ENCODE peak calls at places on chromosomes 7 and 10, in seven cellular contexts. Q, H, I, D, G, T and X are unnamed samples.

GRCh38 chr10:10222288-10222945 is 795.3 kb upstream of the CELF2 start:
- DNase-seq in Q (no peak), T (no peak), G (peak), I (no peak), H (no peak), D (no peak), X (no peak)

GRCh38 chr7:108017776-108018151 is 14.8 kb upstream of the LAMB1 start:
- DNase-seq in T (no peak), G (no peak), Q (no peak), D (no peak), I (no peak), H (no peak), X (no peak)

GRCh38 chr7:56007167-56007652 is 42.8 kb downstream of the NIPSNAP2 start:
- DNase-seq in I (no peak), T (no peak), G (peak), Q (no peak), H (no peak), D (no peak), X (no peak)

GRCh38 chr10:48838830-48839229 is 100.8 kb downstream of the LRRC18 start:
- DNase-seq in D (no peak), Q (no peak), G (no peak), H (no peak), T (no peak), I (no peak), X (no peak)

GRCh38 chr10:119776536-119776935 is 50.7 kb downstream of the INPP5F start:
- DNase-seq in T (no peak), G (peak), I (no peak), D (no peak), Q (no peak), H (no peak), X (no peak)

GRCh38 chr10:125779403-125780327 is 4.0 kb upstream of the MMP21 start:
- DNase-seq in T (no peak), H (no peak), I (no peak), Q (no peak), G (no peak), D (no peak), X (no peak)

GRCh38 chr7:2886900-2887299 is 42.8 kb upstream of the GNA12 start:
- DNase-seq in G (peak), I (peak), D (peak), T (no peak), Q (no peak), H (no peak), X (peak)

GRCh38 chr10:129780158-129780557 is 183.9 kb downstream of the EBF3 start:
- DNase-seq in I (no peak), Q (no peak), H (no peak), D (no peak), G (no peak), T (no peak), X (no peak)

GRCh38 chr7:129635300-129636029 is 23.9 kb downstream of the NRF1 start:
- DNase-seq in Q (no peak), I (peak), G (peak), D (no peak), T (peak), H (peak), X (peak)

GRCh38 chr7:132446666-132447217 is 129.5 kb downstream of the PLXNA4 start:
- DNase-seq in T (no peak), D (no peak), H (no peak), Q (no peak), G (no peak), I (no peak), X (no peak)

GRCh38 chr10:7477538-7478334 is 66.9 kb upstream of the SFMBT2 start:
- DNase-seq in H (no peak), D (no peak), G (no peak), T (no peak), Q (no peak), I (no peak), X (no peak)

GRCh38 chr7:26864309-26865093 is at the start of gene SKAP2:
- DNase-seq in H (peak), I (peak), T (peak), G (peak), Q (peak), D (peak), X (peak)

GRCh38 chr10:109959571-109960145 is 36.3 kb upstream of the XPNPEP1 start:
- DNase-seq in Q (no peak), D (no peak), H (no peak), T (no peak), G (no peak), I (no peak), X (no peak)

GRCh38 chr10:71773221-71773971 is at the start of gene VSIR:
- DNase-seq in Q (peak), D (peak), T (peak), H (peak), G (peak), I (peak), X (peak)

GRCh38 chr7:14197280-14197679 is 207.8 kb upstream of the ETV1 start:
- DNase-seq in D (no peak), I (no peak), Q (no peak), T (no peak), H (no peak), G (peak), X (no peak)

GRCh38 chr7:94562525-94562924 is 52.9 kb downstream of the CASD1 start:
- DNase-seq in T (no peak), I (no peak), D (no peak), Q (no peak), G (peak), H (no peak), X (no peak)

GRCh38 chr10:113619401-113619800 is 44.4 kb downstream of the NRAP start:
- DNase-seq in H (no peak), T (no peak), G (no peak), D (no peak), Q (no peak), I (no peak), X (no peak)

GRCh38 chr10:78470267-78471103 is 436.8 kb downstream of the RPS24 start:
- DNase-seq in T (no peak), H (no peak), G (no peak), D (no peak), Q (no peak), I (no peak), X (no peak)

GRCh38 chr7:437293-438280 is 82.1 kb downstream of the PDGFA start:
- DNase-seq in H (no peak), G (no peak), T (no peak), Q (no peak), D (no peak), I (no peak), X (no peak)

GRCh38 chr7:18320422-18320821 is 175.1 kb upstream of the HDAC9 start:
- DNase-seq in G (no peak), H (no peak), Q (no peak), D (no peak), I (no peak), T (no peak), X (no peak)